ENCODE peak calls at places on chromosome 15, in ten cellular contexts. One of them, this sample, is unnamed.

GRCh38 chr15:63042879-63043340 is 363 bp downstream of the TPM1 start:
- DNase-seq in foreskin fibroblast: peak
- DNase-seq in left ventricle myocardium inferior: no peak
- DNase-seq in esophagus squamous epithelium: no peak
- DNase-seq in nephron progenitor cell: no peak
- DNase-seq in pancreas: no peak
- DNase-seq in GM13976: peak
- DNase-seq in body of pancreas: no peak
- DNase-seq in dorsolateral prefrontal cortex: no peak
- DNase-seq in fibroblast of lung: no peak
- DNase-seq in this sample: no peak

GRCh38 chr15:81526029-81526428 is 152.0 kb upstream of the TMC3 start:
- DNase-seq in pancreas: no peak
- DNase-seq in GM13976: no peak
- DNase-seq in left ventricle myocardium inferior: no peak
- DNase-seq in esophagus squamous epithelium: no peak
- DNase-seq in dorsolateral prefrontal cortex: no peak
- DNase-seq in fibroblast of lung: no peak
- DNase-seq in nephron progenitor cell: no peak
- DNase-seq in body of pancreas: no peak
- DNase-seq in foreskin fibroblast: no peak
- DNase-seq in this sample: no peak

GRCh38 chr15:68316061-68316804 is 38.7 kb downstream of the FEM1B start:
- DNase-seq in foreskin fibroblast: no peak
- DNase-seq in dorsolateral prefrontal cortex: peak
- DNase-seq in GM13976: no peak
- DNase-seq in left ventricle myocardium inferior: no peak
- DNase-seq in esophagus squamous epithelium: no peak
- DNase-seq in nephron progenitor cell: peak
- DNase-seq in body of pancreas: peak
- DNase-seq in pancreas: no peak
- DNase-seq in fibroblast of lung: no peak
- DNase-seq in this sample: no peak

GRCh38 chr15:70795311-70795665 is 31.9 kb upstream of the UACA start:
- DNase-seq in left ventricle myocardium inferior: no peak
- DNase-seq in nephron progenitor cell: no peak
- DNase-seq in fibroblast of lung: peak
- DNase-seq in GM13976: no peak
- DNase-seq in body of pancreas: no peak
- DNase-seq in esophagus squamous epithelium: no peak
- DNase-seq in pancreas: no peak
- DNase-seq in dorsolateral prefrontal cortex: no peak
- DNase-seq in foreskin fibroblast: peak
- DNase-seq in this sample: no peak

GRCh38 chr15:71252036-71252898 is 137.0 kb downstream of the THSD4 start:
- DNase-seq in pancreas: no peak
- DNase-seq in dorsolateral prefrontal cortex: no peak
- DNase-seq in left ventricle myocardium inferior: no peak
- DNase-seq in nephron progenitor cell: no peak
- DNase-seq in body of pancreas: no peak
- DNase-seq in esophagus squamous epithelium: no peak
- DNase-seq in foreskin fibroblast: peak
- DNase-seq in GM13976: no peak
- DNase-seq in fibroblast of lung: peak
- DNase-seq in this sample: no peak

GRCh38 chr15:38954090-38954489 is 389.5 kb upstream of the RASGRP1 start:
- DNase-seq in left ventricle myocardium inferior: no peak
- DNase-seq in esophagus squamous epithelium: no peak
- DNase-seq in body of pancreas: no peak
- DNase-seq in fibroblast of lung: peak
- DNase-seq in dorsolateral prefrontal cortex: no peak
- DNase-seq in GM13976: no peak
- DNase-seq in foreskin fibroblast: no peak
- DNase-seq in pancreas: no peak
- DNase-seq in nephron progenitor cell: no peak
- DNase-seq in this sample: no peak

GRCh38 chr15:78425643-78426042 is 12.4 kb upstream of the IREB2 start:
- DNase-seq in fibroblast of lung: no peak
- DNase-seq in body of pancreas: no peak
- DNase-seq in left ventricle myocardium inferior: no peak
- DNase-seq in foreskin fibroblast: no peak
- DNase-seq in pancreas: no peak
- DNase-seq in GM13976: no peak
- DNase-seq in esophagus squamous epithelium: no peak
- DNase-seq in nephron progenitor cell: no peak
- DNase-seq in dorsolateral prefrontal cortex: no peak
- DNase-seq in this sample: no peak

GRCh38 chr15:33022629-33023028 is 171.9 kb downstream of the FMN1 start:
- DNase-seq in fibroblast of lung: peak
- DNase-seq in esophagus squamous epithelium: no peak
- DNase-seq in body of pancreas: peak
- DNase-seq in left ventricle myocardium inferior: peak
- DNase-seq in nephron progenitor cell: peak
- DNase-seq in dorsolateral prefrontal cortex: no peak
- DNase-seq in pancreas: peak
- DNase-seq in GM13976: no peak
- DNase-seq in foreskin fibroblast: peak
- DNase-seq in this sample: no peak

GRCh38 chr15:52464040-52464439 is 64.6 kb downstream of the MYO5A start:
- DNase-seq in dorsolateral prefrontal cortex: no peak
- DNase-seq in esophagus squamous epithelium: no peak
- DNase-seq in body of pancreas: no peak
- DNase-seq in pancreas: no peak
- DNase-seq in foreskin fibroblast: no peak
- DNase-seq in fibroblast of lung: no peak
- DNase-seq in left ventricle myocardium inferior: no peak
- DNase-seq in nephron progenitor cell: no peak
- DNase-seq in GM13976: no peak
- DNase-seq in this sample: no peak

GRCh38 chr15:52463638-52464037 is 65.0 kb downstream of the MYO5A start:
- DNase-seq in fibroblast of lung: peak
- DNase-seq in foreskin fibroblast: peak
- DNase-seq in dorsolateral prefrontal cortex: no peak
- DNase-seq in esophagus squamous epithelium: no peak
- DNase-seq in body of pancreas: no peak
- DNase-seq in left ventricle myocardium inferior: no peak
- DNase-seq in nephron progenitor cell: no peak
- DNase-seq in pancreas: no peak
- DNase-seq in GM13976: peak
- DNase-seq in this sample: no peak

GRCh38 chr15:52464478-52464877 is 64.2 kb downstream of the MYO5A start:
- DNase-seq in nephron progenitor cell: no peak
- DNase-seq in fibroblast of lung: no peak
- DNase-seq in body of pancreas: no peak
- DNase-seq in foreskin fibroblast: peak
- DNase-seq in GM13976: peak
- DNase-seq in pancreas: no peak
- DNase-seq in left ventricle myocardium inferior: no peak
- DNase-seq in dorsolateral prefrontal cortex: no peak
- DNase-seq in esophagus squamous epithelium: no peak
- DNase-seq in this sample: no peak

GRCh38 chr15:52466716-52467115 is 62.0 kb downstream of the MYO5A start:
- DNase-seq in left ventricle myocardium inferior: no peak
- DNase-seq in pancreas: no peak
- DNase-seq in nephron progenitor cell: no peak
- DNase-seq in foreskin fibroblast: no peak
- DNase-seq in body of pancreas: no peak
- DNase-seq in dorsolateral prefrontal cortex: no peak
- DNase-seq in fibroblast of lung: no peak
- DNase-seq in GM13976: no peak
- DNase-seq in esophagus squamous epithelium: no peak
- DNase-seq in this sample: no peak

DNA sequence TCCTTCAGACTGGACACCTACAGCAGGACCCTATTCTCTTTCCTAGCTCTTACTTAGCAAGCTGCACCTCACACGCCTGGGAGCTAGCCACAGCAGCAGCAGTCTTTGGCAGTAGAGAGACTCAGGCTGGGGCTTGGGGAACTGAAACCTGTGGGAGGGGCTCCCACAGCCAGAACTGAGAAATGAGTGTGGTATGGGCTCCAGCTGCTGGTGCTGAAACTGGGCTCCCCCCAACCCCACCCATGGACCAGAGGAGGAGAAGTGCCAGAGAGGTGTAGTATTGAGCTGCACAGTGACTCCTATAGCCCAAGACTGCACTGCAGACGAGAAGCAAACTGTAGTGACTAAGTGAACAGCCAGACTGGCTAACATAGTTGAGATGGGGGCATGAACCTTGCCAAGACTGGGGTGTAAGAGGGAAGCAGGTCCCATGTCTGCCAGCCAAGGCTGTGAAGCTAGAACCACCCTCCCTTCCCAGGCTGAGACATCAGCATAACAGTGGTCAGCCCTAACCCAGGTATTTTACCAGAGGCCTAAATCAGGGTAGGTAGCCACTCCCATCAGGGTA is 62.5 kb downstream of the MYO5A start:
- DNase-seq in dorsolateral prefrontal cortex: no peak
- DNase-seq in fibroblast of lung: peak
- DNase-seq in foreskin fibroblast: peak
- DNase-seq in esophagus squamous epithelium: peak
- DNase-seq in body of pancreas: no peak
- DNase-seq in nephron progenitor cell: no peak
- DNase-seq in GM13976: peak
- DNase-seq in pancreas: no peak
- DNase-seq in left ventricle myocardium inferior: peak
- DNase-seq in this sample: no peak
- TF ChIP-seq CTCF in dorsolateral prefrontal cortex: no peak
- TF ChIP-seq CTCF in fibroblast of lung: no peak
- TF ChIP-seq CTCF in foreskin fibroblast: no peak
- TF ChIP-seq CTCF in esophagus squamous epithelium: no peak
- TF ChIP-seq CTCF in body of pancreas: no peak
- TF ChIP-seq CTCF in nephron progenitor cell: no peak
- TF ChIP-seq CTCF in GM13976: peak
- TF ChIP-seq CTCF in pancreas: no peak
- TF ChIP-seq CTCF in left ventricle myocardium inferior: no peak
- TF ChIP-seq CTCF in this sample: no peak

GRCh38 chr15:101669744-101670143 is 17.6 kb upstream of the TM2D3 start:
- DNase-seq in foreskin fibroblast: peak
- DNase-seq in pancreas: no peak
- DNase-seq in dorsolateral prefrontal cortex: no peak
- DNase-seq in body of pancreas: no peak
- DNase-seq in nephron progenitor cell: no peak
- DNase-seq in fibroblast of lung: no peak
- DNase-seq in GM13976: no peak
- DNase-seq in left ventricle myocardium inferior: no peak
- DNase-seq in esophagus squamous epithelium: no peak
- DNase-seq in this sample: no peak

GRCh38 chr15:101660005-101660404 is 7.8 kb upstream of the TM2D3 start:
- DNase-seq in esophagus squamous epithelium: no peak
- DNase-seq in dorsolateral prefrontal cortex: no peak
- DNase-seq in foreskin fibroblast: no peak
- DNase-seq in body of pancreas: no peak
- DNase-seq in GM13976: no peak
- DNase-seq in fibroblast of lung: no peak
- DNase-seq in left ventricle myocardium inferior: no peak
- DNase-seq in nephron progenitor cell: no peak
- DNase-seq in pancreas: no peak
- DNase-seq in this sample: no peak

GRCh38 chr15:101662203-101662602 is 10.0 kb upstream of the TM2D3 start:
- DNase-seq in GM13976: no peak
- DNase-seq in pancreas: no peak
- DNase-seq in body of pancreas: no peak
- DNase-seq in dorsolateral prefrontal cortex: no peak
- DNase-seq in fibroblast of lung: no peak
- DNase-seq in nephron progenitor cell: no peak
- DNase-seq in left ventricle myocardium inferior: no peak
- DNase-seq in foreskin fibroblast: no peak
- DNase-seq in esophagus squamous epithelium: no peak
- DNase-seq in this sample: no peak

DNA sequence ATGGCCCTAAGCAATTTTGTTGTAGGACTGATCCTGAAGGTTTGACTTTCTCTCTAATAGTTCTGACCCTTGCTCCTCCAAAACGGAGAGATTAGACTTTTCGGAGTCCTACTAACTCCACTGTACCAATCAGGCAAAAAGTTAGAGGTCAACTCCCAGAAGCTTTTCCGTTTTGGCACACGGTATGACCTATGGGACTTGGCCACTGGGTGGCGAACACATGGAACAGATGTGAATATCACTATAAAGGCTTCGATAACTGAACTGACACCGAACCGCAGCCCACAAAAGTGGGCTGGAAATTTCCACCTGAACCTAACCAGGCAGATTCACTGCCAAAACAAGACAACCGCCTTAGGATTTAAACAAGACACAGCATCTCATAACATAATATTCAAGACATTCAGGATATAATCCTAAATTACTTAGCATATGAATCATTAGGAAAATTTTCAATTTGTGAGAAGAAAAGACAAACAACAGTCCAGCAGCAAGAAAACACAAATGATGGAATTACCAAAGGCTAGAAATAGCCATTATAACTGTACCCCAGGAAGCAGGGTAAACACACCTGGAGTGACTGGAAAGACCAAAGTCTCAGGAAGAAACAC is 12.2 kb upstream of the TM2D3 start:
- DNase-seq in dorsolateral prefrontal cortex: no peak
- DNase-seq in foreskin fibroblast: peak
- DNase-seq in body of pancreas: no peak
- DNase-seq in GM13976: no peak
- DNase-seq in pancreas: no peak
- DNase-seq in esophagus squamous epithelium: no peak
- DNase-seq in nephron progenitor cell: no peak
- DNase-seq in fibroblast of lung: no peak
- DNase-seq in left ventricle myocardium inferior: no peak
- DNase-seq in this sample: no peak
- TF ChIP-seq CTCF in dorsolateral prefrontal cortex: peak
- TF ChIP-seq CTCF in foreskin fibroblast: peak
- TF ChIP-seq CTCF in body of pancreas: no peak
- TF ChIP-seq CTCF in GM13976: no peak
- TF ChIP-seq CTCF in pancreas: no peak
- TF ChIP-seq CTCF in esophagus squamous epithelium: no peak
- TF ChIP-seq CTCF in nephron progenitor cell: no peak
- TF ChIP-seq CTCF in fibroblast of lung: no peak
- TF ChIP-seq CTCF in left ventricle myocardium inferior: peak
- TF ChIP-seq CTCF in this sample: no peak

GRCh38 chr15:93020976-93021772 is 67.8 kb downstream of the RGMA start:
- DNase-seq in nephron progenitor cell: no peak
- DNase-seq in GM13976: no peak
- DNase-seq in pancreas: no peak
- DNase-seq in esophagus squamous epithelium: no peak
- DNase-seq in left ventricle myocardium inferior: no peak
- DNase-seq in body of pancreas: no peak
- DNase-seq in foreskin fibroblast: no peak
- DNase-seq in fibroblast of lung: no peak
- DNase-seq in dorsolateral prefrontal cortex: no peak
- DNase-seq in this sample: no peak

GRCh38 chr15:93019971-93020370 is 69.0 kb downstream of the RGMA start:
- DNase-seq in pancreas: no peak
- DNase-seq in dorsolateral prefrontal cortex: no peak
- DNase-seq in body of pancreas: no peak
- DNase-seq in fibroblast of lung: no peak
- DNase-seq in nephron progenitor cell: no peak
- DNase-seq in foreskin fibroblast: no peak
- DNase-seq in GM13976: no peak
- DNase-seq in esophagus squamous epithelium: no peak
- DNase-seq in left ventricle myocardium inferior: no peak
- DNase-seq in this sample: no peak

GRCh38 chr15:93017521-93017920 is 71.5 kb downstream of the RGMA start:
- DNase-seq in fibroblast of lung: no peak
- DNase-seq in GM13976: no peak
- DNase-seq in foreskin fibroblast: no peak
- DNase-seq in pancreas: no peak
- DNase-seq in dorsolateral prefrontal cortex: no peak
- DNase-seq in left ventricle myocardium inferior: no peak
- DNase-seq in body of pancreas: no peak
- DNase-seq in esophagus squamous epithelium: no peak
- DNase-seq in nephron progenitor cell: no peak
- DNase-seq in this sample: no peak

GRCh38 chr15:93019091-93019490 is 69.9 kb downstream of the RGMA start:
- DNase-seq in fibroblast of lung: no peak
- DNase-seq in nephron progenitor cell: no peak
- DNase-seq in foreskin fibroblast: no peak
- DNase-seq in esophagus squamous epithelium: no peak
- DNase-seq in pancreas: no peak
- DNase-seq in GM13976: no peak
- DNase-seq in dorsolateral prefrontal cortex: no peak
- DNase-seq in left ventricle myocardium inferior: no peak
- DNase-seq in body of pancreas: no peak
- DNase-seq in this sample: no peak

DNA sequence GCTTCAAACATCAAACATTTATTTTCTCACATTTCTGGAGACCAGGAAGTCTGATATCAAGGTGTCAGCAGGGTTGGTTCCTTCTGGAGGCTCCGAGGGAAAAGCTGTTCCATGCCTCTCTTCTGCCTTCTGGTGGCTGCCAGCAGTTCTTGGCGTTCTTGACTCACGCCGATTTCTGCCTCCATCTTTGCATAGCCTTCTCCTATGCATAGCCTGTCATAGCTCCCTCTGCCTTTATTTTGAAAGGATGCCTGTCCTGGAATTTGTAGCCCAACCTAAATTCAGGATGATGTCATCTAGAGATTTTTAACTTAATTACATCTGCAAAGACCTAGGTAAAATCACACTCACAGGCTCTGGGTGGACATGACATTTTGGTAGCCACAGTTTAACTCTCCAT is 70.4 kb downstream of the RGMA start:
- DNase-seq in body of pancreas: no peak
- DNase-seq in pancreas: no peak
- DNase-seq in dorsolateral prefrontal cortex: no peak
- DNase-seq in left ventricle myocardium inferior: no peak
- DNase-seq in fibroblast of lung: no peak
- DNase-seq in nephron progenitor cell: no peak
- DNase-seq in GM13976: no peak
- DNase-seq in foreskin fibroblast: peak
- DNase-seq in esophagus squamous epithelium: no peak
- DNase-seq in this sample: no peak
- TF ChIP-seq CTCF in body of pancreas: no peak
- TF ChIP-seq CTCF in pancreas: no peak
- TF ChIP-seq CTCF in dorsolateral prefrontal cortex: peak
- TF ChIP-seq CTCF in left ventricle myocardium inferior: peak
- TF ChIP-seq CTCF in fibroblast of lung: no peak
- TF ChIP-seq CTCF in nephron progenitor cell: no peak
- TF ChIP-seq CTCF in GM13976: no peak
- TF ChIP-seq CTCF in foreskin fibroblast: no peak
- TF ChIP-seq CTCF in esophagus squamous epithelium: no peak
- TF ChIP-seq CTCF in this sample: no peak

GRCh38 chr15:91944334-91944733 is 90.8 kb downstream of the SLCO3A1 start:
- DNase-seq in esophagus squamous epithelium: no peak
- DNase-seq in GM13976: no peak
- DNase-seq in fibroblast of lung: no peak
- DNase-seq in dorsolateral prefrontal cortex: no peak
- DNase-seq in left ventricle myocardium inferior: no peak
- DNase-seq in pancreas: no peak
- DNase-seq in body of pancreas: no peak
- DNase-seq in foreskin fibroblast: no peak
- DNase-seq in nephron progenitor cell: no peak
- DNase-seq in this sample: no peak
- TF ChIP-seq CTCF in esophagus squamous epithelium: no peak
- TF ChIP-seq CTCF in GM13976: no peak
- TF ChIP-seq CTCF in fibroblast of lung: no peak
- TF ChIP-seq CTCF in dorsolateral prefrontal cortex: no peak
- TF ChIP-seq CTCF in left ventricle myocardium inferior: no peak
- TF ChIP-seq CTCF in pancreas: no peak
- TF ChIP-seq CTCF in body of pancreas: no peak
- TF ChIP-seq CTCF in foreskin fibroblast: no peak
- TF ChIP-seq CTCF in nephron progenitor cell: no peak
- TF ChIP-seq CTCF in this sample: no peak